ENCODE peak calls at places on chromosomes 11 and 22, in six cellular contexts. K is GM23248; Q is nephron progenitor cell; R is stimulated activated CD4-positive, alpha-beta T cell treated with anti-CD3 and anti-CD28 coated beads, Interleukin-2, amount 100 ng/mL, for 24 hours; B is kidney epithelial cell; F is activated naive CD8-positive, alpha-beta T cell treated with anti-CD3 and anti-CD28 coated beads, Interleukin-2, amount 50 U/mL, for 16 hours. A is an unnamed sample.

GRCh38 chr22:49330421-49331222 is 497.1 kb downstream of the BRD1 start:
- DNase-seq in K (no peak), Q (no peak), R (no peak), B (no peak), F (no peak), A (no peak)

GRCh38 chr22:27299181-27300085 is 502.1 kb downstream of the MN1 start:
- DNase-seq in K (peak), Q (no peak), R (no peak), B (no peak), F (no peak), A (no peak)

GRCh38 chr22:46159212-46159611 is 8.9 kb downstream of the PPARA start:
- DNase-seq in K (no peak), Q (no peak), R (no peak), B (no peak), F (no peak), A (no peak)

GRCh38 chr22:25137577-25138525 is 61.8 kb upstream of the CRYBB3 start:
- DNase-seq in K (no peak), Q (no peak), R (no peak), B (no peak), F (no peak), A (no peak)

GRCh38 chr11:93054881-93055280 is 85.4 kb downstream of the MTNR1B start:
- DNase-seq in K (peak), Q (no peak), R (no peak), B (peak), F (no peak), A (peak)

GRCh38 chr11:72771507-72771906 is 19.3 kb upstream of the ARAP1 start:
- DNase-seq in K (peak), Q (no peak), R (no peak), B (no peak), F (no peak), A (peak)

GRCh38 chr11:107606122-107606521 is 15.2 kb downstream of the ELMOD1 start:
- DNase-seq in K (no peak), Q (no peak), R (no peak), B (no peak), F (no peak), A (peak)

GRCh38 chr22:45441158-45441557 is 27.7 kb downstream of the RIBC2 start:
- DNase-seq in K (peak), Q (peak), R (peak), B (peak), F (no peak), A (peak)

GRCh38 chr22:21624120-21624879 is 5.5 kb downstream of the YDJC start:
- DNase-seq in K (peak), Q (peak), R (peak), B (no peak), F (no peak), A (no peak)

GRCh38 chr11:123302751-123303195 is 107.7 kb upstream of the CLMP start:
- DNase-seq in K (peak), Q (no peak), R (peak), B (no peak), F (no peak), A (peak)

GRCh38 chr11:46120361-46120710 is 918 bp downstream of the PHF21A start:
- DNase-seq in K (peak), Q (peak), R (peak), B (no peak), F (no peak), A (no peak)

GRCh38 chr22:46104170-46104880 is 46.0 kb upstream of the PPARA start:
- DNase-seq in K (peak), Q (no peak), R (no peak), B (no peak), F (no peak), A (no peak)